ENCODE peak calls at places on chromosome 20, in five cellular contexts. T is astrocyte of the cerebellum, C is PC-9, O is HFF-Myc, H is MCF 10A. R is an unnamed sample.

GRCh38 chr20:3312940-3313656 is 74.1 kb upstream of the SLC4A11 start:
- DNase-seq in O (no peak), T (no peak), H (peak; percentile 95), C (peak; percentile 54), R (peak; percentile 52)

GRCh38 chr20:23225407-23226060 is 125.1 kb upstream of the NXT1 start:
- DNase-seq in O (no peak), H (peak; percentile 99), C (peak; percentile 8), T (no peak), R (peak; percentile 89)

GRCh38 chr20:16752082-16752481 is 3.9 kb downstream of the OTOR start:
- DNase-seq in C (no peak), H (no peak), O (no peak), T (no peak), R (no peak)

GRCh38 chr20:34037767-34038166 is 44.1 kb downstream of the RALY start:
- DNase-seq in T (no peak), O (no peak), H (no peak), C (no peak), R (peak; percentile 53)

GRCh38 chr20:24547967-24548366 is 78.5 kb downstream of the SYNDIG1 start:
- DNase-seq in O (no peak), T (no peak), C (no peak), H (no peak), R (no peak)

GRCh38 chr20:61735503-61735785 is 330.2 kb downstream of the TAF4 start:
- DNase-seq in O (no peak), C (no peak), T (no peak), H (no peak), R (no peak)

GRCh38 chr20:50373674-50374286 is 136.4 kb upstream of the PTPN1 start:
- DNase-seq in C (peak; percentile 61), O (no peak), H (peak; percentile 72), T (no peak), R (no peak)

GRCh38 chr20:4936392-4936850 is 64.9 kb downstream of the SLC23A2 start:
- DNase-seq in O (no peak), H (no peak), C (no peak), T (no peak), R (no peak)

GRCh38 chr20:37524859-37525708 is 2.6 kb downstream of the BLCAP start:
- DNase-seq in C (peak; percentile 85), H (peak; percentile 94), T (no peak), O (no peak), R (no peak)

GRCh38 chr20:36847009-36847709 is 28.8 kb upstream of the TLDC2 start:
- DNase-seq in H (peak; percentile 86), O (no peak), T (peak; percentile 60), C (peak; percentile 69), R (peak; percentile 65)

GRCh38 chr20:62241501-62241900 is 3.2 kb downstream of the OSBPL2 start:
- DNase-seq in H (peak; percentile 57), T (no peak), C (no peak), O (no peak), R (no peak)

GRCh38 chr20:34024733-34025351 is 31.1 kb downstream of the RALY start:
- DNase-seq in H (no peak), C (no peak), O (no peak), T (no peak), R (no peak)

GRCh38 chr20:7980332-7981046 is 39.1 kb downstream of the TMX4 start:
- DNase-seq in C (peak; percentile 2), H (peak; percentile 41), T (peak; percentile 11), O (no peak), R (peak; percentile 8)

GRCh38 chr20:63431944-63432343 is 40.5 kb downstream of the KCNQ2 start:
- DNase-seq in T (no peak), H (no peak), O (no peak), C (no peak), R (no peak)

GRCh38 chr20:17845701-17846475 is 122.7 kb downstream of the SNX5 start:
- DNase-seq in O (no peak), T (no peak), H (no peak), C (peak; percentile 60), R (no peak)

GRCh38 chr20:7015257-7015656 is 247.8 kb downstream of the BMP2 start:
- DNase-seq in T (no peak), C (no peak), O (no peak), H (no peak), R (no peak)

GRCh38 chr20:3813758-3814581 is 6.4 kb upstream of the AP5S1 start:
- DNase-seq in C (no peak), T (no peak), O (no peak), H (no peak), R (no peak)

GRCh38 chr20:63908008-63908682 is 13.2 kb downstream of the DNAJC5 start:
- DNase-seq in H (no peak), O (no peak), C (no peak), T (no peak), R (no peak)

GRCh38 chr20:32970973-32971300 is 33.3 kb downstream of the SUN5 start:
- DNase-seq in C (no peak), T (no peak), H (no peak), O (no peak), R (no peak)

GRCh38 chr20:13898012-13898612 is 92.3 kb downstream of the SEL1L2 start:
- DNase-seq in T (no peak), C (no peak), O (no peak), H (peak; percentile 20), R (no peak)
- TF ChIP-seq CTCF in T (no peak), C (peak; percentile 45), O (no peak), H (no peak), R (no peak)

DNA sequence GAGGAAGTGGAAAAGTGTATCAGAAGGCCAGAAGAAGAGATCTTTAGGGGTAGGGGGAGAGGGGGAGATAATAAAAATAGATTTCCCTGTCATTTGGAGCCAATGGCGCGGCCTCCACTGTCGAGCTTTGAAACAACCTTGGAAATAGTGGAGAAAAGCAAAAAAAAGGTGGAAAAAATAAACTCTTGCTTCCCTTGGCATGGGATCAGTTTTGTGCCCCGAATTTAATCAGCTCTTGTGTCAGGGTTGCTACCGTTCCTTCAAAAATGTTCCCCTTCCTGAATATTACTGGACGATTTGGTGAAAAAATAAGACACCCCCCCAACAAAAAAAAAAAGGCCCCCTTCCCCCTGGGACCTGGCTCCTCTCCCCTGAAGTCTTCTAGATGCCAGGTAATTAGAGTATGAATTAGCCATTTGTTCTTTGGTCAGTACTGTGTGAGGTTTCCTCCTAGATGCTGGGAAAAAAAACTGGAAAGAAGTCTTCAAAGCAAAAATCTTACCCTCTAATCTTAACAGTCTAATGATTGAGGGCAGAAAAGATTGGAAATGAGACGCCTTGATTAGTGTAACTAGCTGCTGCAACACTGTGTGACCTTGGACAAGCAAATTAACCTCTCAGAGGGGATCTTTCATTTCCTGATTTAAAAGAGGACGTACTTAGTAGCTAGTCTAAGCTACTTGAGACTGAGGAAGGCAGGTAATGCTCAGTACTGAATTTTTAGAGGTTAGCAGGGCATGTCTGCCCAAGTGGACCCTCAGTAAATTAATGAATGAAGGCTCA is 872 bp upstream of the RBM39 start:
- DNase-seq in C (no peak), H (peak; percentile 22), O (no peak), T (no peak), R (no peak)
- TF ChIP-seq CTCF in C (peak; percentile 0), H (peak; percentile 0), O (no peak), T (no peak), R (no peak)

DNA sequence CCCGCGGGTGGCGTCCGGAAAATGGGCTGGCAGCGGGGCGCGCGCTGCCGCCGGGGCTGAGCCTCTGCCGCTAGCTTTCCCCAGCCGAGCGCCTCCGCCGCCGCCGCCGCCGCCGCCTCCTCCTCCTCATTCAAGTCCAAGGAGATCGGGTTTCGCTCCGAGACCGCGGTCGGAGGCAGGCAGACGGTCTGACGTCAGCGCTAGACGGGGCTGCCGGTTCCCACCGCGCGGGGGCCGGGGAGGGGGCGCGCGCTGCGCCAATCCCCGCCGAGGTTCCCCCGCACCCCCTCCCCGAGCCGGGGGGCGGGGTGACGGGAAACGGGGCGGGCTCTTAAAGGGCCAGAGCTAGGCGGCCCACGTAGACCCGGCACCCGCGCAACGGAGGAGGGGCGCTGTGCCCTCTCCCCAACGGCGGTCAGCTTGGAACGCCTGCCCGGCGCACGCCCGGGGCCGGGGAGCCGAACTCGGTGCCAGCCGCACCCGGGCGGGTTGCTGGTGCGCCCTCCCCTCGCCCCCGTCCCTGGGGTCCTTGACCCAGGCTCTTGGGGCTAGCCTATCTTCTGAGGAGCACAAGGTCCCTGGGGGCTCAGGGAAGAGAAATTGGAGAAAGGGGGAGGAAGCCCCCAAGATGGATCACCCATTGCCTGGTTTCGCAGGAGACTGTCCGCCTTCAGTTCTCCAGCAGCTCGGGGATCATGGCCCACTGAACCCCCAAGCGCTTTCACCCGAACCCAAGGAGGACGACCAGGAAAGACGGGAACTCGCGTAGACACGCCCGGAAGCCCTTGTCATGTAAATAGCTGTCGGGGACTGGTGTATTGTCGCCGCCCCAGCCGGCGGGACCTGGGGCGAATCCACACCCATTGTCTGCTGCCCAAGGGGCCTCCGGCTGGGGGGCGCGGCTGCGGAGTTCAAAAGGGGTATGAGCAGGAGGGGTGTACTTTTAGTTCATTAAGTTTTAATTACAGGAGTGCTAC is at the start of gene PMEPA1:
- DNase-seq in T (peak; percentile 93), H (peak; percentile 93), O (peak; percentile 58), C (peak; percentile 99), R (peak; percentile 84)
- TF ChIP-seq CTCF in T (no peak), H (no peak), O (no peak), C (no peak), R (no peak)

DNA sequence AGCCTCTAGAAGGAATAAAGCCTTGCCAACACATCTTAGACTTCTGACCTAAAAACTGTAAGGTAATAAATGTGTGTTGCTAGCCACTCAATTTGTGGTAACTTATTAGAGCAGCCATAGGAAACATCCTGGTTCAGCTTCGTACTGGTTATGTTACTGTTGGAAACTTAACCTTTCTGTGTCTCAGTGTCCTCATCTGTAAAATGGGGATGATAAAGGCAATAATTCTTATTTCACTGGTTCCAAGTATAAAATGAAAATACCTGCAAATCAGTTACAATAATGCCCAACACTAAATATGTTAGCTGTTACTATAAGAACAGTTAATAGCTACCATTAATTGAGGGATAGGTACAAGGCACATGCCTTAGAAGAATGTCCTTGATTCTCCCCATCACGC is 14.3 kb upstream of the RBPJL start:
- DNase-seq in O (no peak), H (no peak), C (no peak), T (no peak), R (no peak)
- TF ChIP-seq CTCF in O (no peak), H (no peak), C (no peak), T (no peak), R (no peak)

DNA sequence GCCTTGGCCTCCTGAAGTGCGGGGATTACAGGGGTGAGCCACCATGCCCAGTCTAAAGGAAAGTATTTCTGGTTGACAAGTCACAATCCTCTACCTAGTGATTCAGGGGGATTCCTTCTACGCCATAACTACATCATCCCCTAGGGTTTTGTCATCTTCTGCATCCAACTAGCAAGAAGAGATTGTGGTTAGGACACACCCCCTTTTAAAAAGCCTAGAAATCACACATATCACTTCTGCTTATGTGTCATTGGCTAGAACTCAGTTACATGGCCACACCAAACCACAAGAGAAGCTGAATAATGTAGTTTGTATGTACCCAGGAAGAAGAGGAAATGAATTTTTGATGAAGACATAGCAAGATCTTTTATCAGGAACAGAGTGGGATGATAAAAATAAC is 14.7 kb upstream of the CHD6 start:
- DNase-seq in T (no peak), C (no peak), O (no peak), H (no peak), R (no peak)
- TF ChIP-seq CTCF in T (no peak), C (no peak), O (no peak), H (no peak), R (no peak)

GRCh38 chr20:11646359-11646758 is 271.3 kb upstream of the BTBD3 start:
- DNase-seq in O (no peak), T (no peak), H (no peak), C (no peak), R (no peak)
- TF ChIP-seq CTCF in O (no peak), T (no peak), H (no peak), C (no peak), R (no peak)

R was measured in AG09319.